ENCODE peak calls at places on chromosomes 12 and 14, in eight cellular contexts. One of them, this sample, is unnamed.

GRCh38 chr14:89699076-89699475 is 255.5 kb downstream of the EFCAB11 start:
- DNase-seq in right atrium auricular region: no peak
- DNase-seq in body of pancreas: no peak
- DNase-seq in fibroblast of lung: no peak
- DNase-seq in GM23338: no peak
- DNase-seq in thoracic aorta: no peak
- DNase-seq in A549: no peak
- DNase-seq in caudate nucleus: no peak
- DNase-seq in this sample: no peak

GRCh38 chr12:124626841-124627502 is 59.6 kb upstream of the NCOR2 start:
- DNase-seq in fibroblast of lung: peak; percentile 47
- DNase-seq in thoracic aorta: no peak
- DNase-seq in body of pancreas: peak; percentile 35
- DNase-seq in A549: no peak
- DNase-seq in GM23338: no peak
- DNase-seq in caudate nucleus: no peak
- DNase-seq in right atrium auricular region: peak; percentile 85
- DNase-seq in this sample: peak; percentile 54

GRCh38 chr12:1776139-1776975 is 44.0 kb upstream of the LRTM2 start:
- DNase-seq in body of pancreas: no peak
- DNase-seq in A549: peak; percentile 65
- DNase-seq in GM23338: no peak
- DNase-seq in fibroblast of lung: peak; percentile 84
- DNase-seq in caudate nucleus: no peak
- DNase-seq in thoracic aorta: no peak
- DNase-seq in right atrium auricular region: no peak
- DNase-seq in this sample: peak; percentile 96

GRCh38 chr14:52446355-52446754 is 106.0 kb downstream of the TXNDC16 start:
- DNase-seq in right atrium auricular region: no peak
- DNase-seq in body of pancreas: no peak
- DNase-seq in GM23338: no peak
- DNase-seq in caudate nucleus: no peak
- DNase-seq in fibroblast of lung: no peak
- DNase-seq in A549: no peak
- DNase-seq in thoracic aorta: no peak
- DNase-seq in this sample: no peak

GRCh38 chr12:41743835-41744234 is 400.8 kb downstream of the GXYLT1 start:
- DNase-seq in thoracic aorta: no peak
- DNase-seq in right atrium auricular region: no peak
- DNase-seq in A549: peak; percentile 25
- DNase-seq in fibroblast of lung: peak; percentile 40
- DNase-seq in caudate nucleus: no peak
- DNase-seq in GM23338: no peak
- DNase-seq in body of pancreas: no peak
- DNase-seq in this sample: peak; percentile 28

GRCh38 chr12:50050410-50051280 is 6.8 kb upstream of the ASIC1 start:
- DNase-seq in GM23338: peak; percentile 78
- DNase-seq in thoracic aorta: no peak
- DNase-seq in caudate nucleus: no peak
- DNase-seq in body of pancreas: peak; percentile 30
- DNase-seq in right atrium auricular region: peak; percentile 90
- DNase-seq in A549: no peak
- DNase-seq in fibroblast of lung: peak; percentile 60
- DNase-seq in this sample: peak; percentile 75

GRCh38 chr12:57227315-57228115 is 2.0 kb upstream of the SHMT2 start:
- DNase-seq in fibroblast of lung: no peak
- DNase-seq in thoracic aorta: no peak
- DNase-seq in right atrium auricular region: no peak
- DNase-seq in caudate nucleus: no peak
- DNase-seq in GM23338: peak; percentile 65
- DNase-seq in body of pancreas: no peak
- DNase-seq in A549: no peak
- DNase-seq in this sample: peak; percentile 56

GRCh38 chr14:80055912-80056801 is 155.1 kb downstream of the DIO2 start:
- DNase-seq in fibroblast of lung: peak; percentile 62
- DNase-seq in caudate nucleus: no peak
- DNase-seq in right atrium auricular region: no peak
- DNase-seq in body of pancreas: peak; percentile 38
- DNase-seq in A549: peak; percentile 25
- DNase-seq in GM23338: peak; percentile 70
- DNase-seq in thoracic aorta: no peak
- DNase-seq in this sample: peak; percentile 73

GRCh38 chr14:95356245-95356850 is 36.6 kb upstream of the CLMN start:
- DNase-seq in body of pancreas: no peak
- DNase-seq in fibroblast of lung: no peak
- DNase-seq in A549: no peak
- DNase-seq in caudate nucleus: no peak
- DNase-seq in thoracic aorta: no peak
- DNase-seq in GM23338: no peak
- DNase-seq in right atrium auricular region: peak; percentile 32
- DNase-seq in this sample: no peak

GRCh38 chr12:54372113-54372806 is 8.0 kb upstream of the GPR84 start:
- DNase-seq in A549: no peak
- DNase-seq in caudate nucleus: no peak
- DNase-seq in thoracic aorta: no peak
- DNase-seq in GM23338: no peak
- DNase-seq in right atrium auricular region: no peak
- DNase-seq in fibroblast of lung: no peak
- DNase-seq in body of pancreas: no peak
- DNase-seq in this sample: no peak

GRCh38 chr14:59407246-59407615 is 57.9 kb downstream of the GPR135 start:
- DNase-seq in caudate nucleus: no peak
- DNase-seq in right atrium auricular region: no peak
- DNase-seq in body of pancreas: no peak
- DNase-seq in GM23338: no peak
- DNase-seq in fibroblast of lung: peak; percentile 93
- DNase-seq in thoracic aorta: no peak
- DNase-seq in A549: no peak
- DNase-seq in this sample: peak; percentile 97

GRCh38 chr12:47383942-47384341 is 304.2 kb upstream of the AMIGO2 start:
- DNase-seq in fibroblast of lung: peak; percentile 78
- DNase-seq in body of pancreas: no peak
- DNase-seq in GM23338: no peak
- DNase-seq in A549: no peak
- DNase-seq in caudate nucleus: no peak
- DNase-seq in right atrium auricular region: no peak
- DNase-seq in thoracic aorta: no peak
- DNase-seq in this sample: peak; percentile 39

GRCh38 chr12:103762473-103762872 is 78.6 kb downstream of the NT5DC3 start:
- DNase-seq in caudate nucleus: no peak
- DNase-seq in GM23338: no peak
- DNase-seq in thoracic aorta: no peak
- DNase-seq in right atrium auricular region: no peak
- DNase-seq in fibroblast of lung: no peak
- DNase-seq in body of pancreas: no peak
- DNase-seq in A549: no peak
- DNase-seq in this sample: no peak

GRCh38 chr12:56224954-56225353 is 812 bp downstream of the NABP2 start:
- DNase-seq in GM23338: no peak
- DNase-seq in fibroblast of lung: no peak
- DNase-seq in right atrium auricular region: no peak
- DNase-seq in body of pancreas: no peak
- DNase-seq in caudate nucleus: no peak
- DNase-seq in A549: no peak
- DNase-seq in thoracic aorta: no peak
- DNase-seq in this sample: no peak

GRCh38 chr12:47778842-47779241 is 5.8 kb downstream of the SLC48A1 start:
- DNase-seq in GM23338: no peak
- DNase-seq in right atrium auricular region: no peak
- DNase-seq in thoracic aorta: no peak
- DNase-seq in fibroblast of lung: no peak
- DNase-seq in A549: no peak
- DNase-seq in body of pancreas: no peak
- DNase-seq in caudate nucleus: no peak
- DNase-seq in this sample: no peak

GRCh38 chr14:95190346-95190840 is 33.1 kb upstream of the DICER1 start:
- DNase-seq in GM23338: no peak
- DNase-seq in fibroblast of lung: peak; percentile 40
- DNase-seq in A549: no peak
- DNase-seq in caudate nucleus: no peak
- DNase-seq in right atrium auricular region: no peak
- DNase-seq in body of pancreas: no peak
- DNase-seq in thoracic aorta: no peak
- DNase-seq in this sample: no peak

GRCh38 chr12:27462151-27462694 is 15.7 kb downstream of the SMCO2 start:
- DNase-seq in fibroblast of lung: peak; percentile 89
- DNase-seq in A549: no peak
- DNase-seq in thoracic aorta: no peak
- DNase-seq in GM23338: no peak
- DNase-seq in right atrium auricular region: no peak
- DNase-seq in caudate nucleus: no peak
- DNase-seq in body of pancreas: no peak
- DNase-seq in this sample: peak; percentile 64

GRCh38 chr12:125968413-125968812 is 903.2 kb downstream of the AACS start:
- DNase-seq in body of pancreas: no peak
- DNase-seq in GM23338: no peak
- DNase-seq in thoracic aorta: no peak
- DNase-seq in fibroblast of lung: no peak
- DNase-seq in right atrium auricular region: no peak
- DNase-seq in caudate nucleus: no peak
- DNase-seq in A549: no peak
- DNase-seq in this sample: no peak

DNA sequence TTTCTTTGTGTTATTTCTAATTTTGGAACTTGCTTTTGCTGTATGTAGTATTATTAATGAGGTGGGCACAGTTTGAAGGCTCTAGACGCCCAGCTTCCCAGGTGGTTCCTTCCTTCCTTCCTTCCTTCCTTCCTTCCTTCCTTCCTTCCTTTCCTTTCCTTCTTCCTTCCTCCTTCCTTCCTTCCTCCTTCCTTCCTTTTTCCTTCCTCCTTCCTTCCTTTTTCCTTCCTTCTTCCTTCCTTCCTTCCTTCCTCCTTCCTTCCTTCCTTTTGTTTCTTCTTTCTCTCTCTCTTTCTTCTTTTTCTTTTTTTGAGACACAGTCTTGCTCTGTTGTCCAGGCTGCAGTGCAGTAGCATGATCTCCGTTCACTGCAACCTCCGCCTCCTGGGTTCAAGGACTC is 906.7 kb downstream of the AACS start:
- DNase-seq in right atrium auricular region: no peak
- DNase-seq in caudate nucleus: no peak
- DNase-seq in thoracic aorta: no peak
- DNase-seq in A549: no peak
- DNase-seq in GM23338: no peak
- DNase-seq in fibroblast of lung: no peak
- DNase-seq in body of pancreas: no peak
- DNase-seq in this sample: no peak
- H3K27ac ChIP-seq in right atrium auricular region: no peak overlapping the region
- H3K27ac ChIP-seq in caudate nucleus: no peak overlapping the region
- H3K27ac ChIP-seq in thoracic aorta: no peak overlapping the region
- H3K27ac ChIP-seq in A549: no peak overlapping the region
- H3K27ac ChIP-seq in GM23338: no peak overlapping the region
- H3K27ac ChIP-seq in fibroblast of lung: no peak overlapping the region
- H3K27ac ChIP-seq in body of pancreas: no peak overlapping the region
- H3K27ac ChIP-seq in this sample: no peak overlapping the region

DNA sequence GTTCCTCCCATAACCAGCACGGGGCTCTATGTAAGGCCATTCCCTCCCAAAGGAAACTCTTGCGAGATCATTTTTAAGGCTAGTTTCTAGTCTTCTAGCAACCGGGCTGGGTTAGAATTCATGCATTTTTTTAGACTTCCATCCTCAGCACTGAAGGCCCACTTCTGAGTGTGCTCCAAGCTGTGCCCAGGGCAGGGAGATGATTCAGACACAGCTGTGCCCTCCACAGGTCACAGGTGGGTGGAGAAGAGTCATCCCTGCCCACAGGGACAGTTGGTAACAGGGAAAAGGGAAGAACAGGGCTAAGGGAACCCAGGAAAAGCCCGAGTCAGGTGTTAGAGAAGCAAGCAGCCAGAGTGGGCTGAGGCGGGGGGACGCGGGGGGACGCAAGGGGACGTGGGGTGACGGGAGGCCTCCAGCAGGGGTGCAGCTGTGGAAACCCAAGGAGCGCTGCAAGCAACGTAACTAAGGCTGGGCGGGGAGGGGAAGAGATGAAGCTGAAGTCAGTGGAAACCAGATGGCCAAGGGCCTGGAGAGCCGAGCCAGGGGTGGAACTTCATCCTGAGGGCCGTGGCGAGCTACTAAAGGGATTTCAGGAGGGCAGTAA is 27.2 kb upstream of the PPP2R5C start:
- DNase-seq in A549: no peak
- DNase-seq in right atrium auricular region: no peak
- DNase-seq in caudate nucleus: no peak
- DNase-seq in body of pancreas: no peak
- DNase-seq in thoracic aorta: no peak
- DNase-seq in GM23338: no peak
- DNase-seq in fibroblast of lung: no peak
- DNase-seq in this sample: no peak
- H3K27ac ChIP-seq in A549: no peak overlapping the region
- H3K27ac ChIP-seq in right atrium auricular region: no peak overlapping the region
- H3K27ac ChIP-seq in caudate nucleus: no peak overlapping the region
- H3K27ac ChIP-seq in body of pancreas: no peak overlapping the region
- H3K27ac ChIP-seq in thoracic aorta: no peak overlapping the region
- H3K27ac ChIP-seq in GM23338: no peak overlapping the region
- H3K27ac ChIP-seq in fibroblast of lung: no peak overlapping the region
- H3K27ac ChIP-seq in this sample: no peak overlapping the region

DNA sequence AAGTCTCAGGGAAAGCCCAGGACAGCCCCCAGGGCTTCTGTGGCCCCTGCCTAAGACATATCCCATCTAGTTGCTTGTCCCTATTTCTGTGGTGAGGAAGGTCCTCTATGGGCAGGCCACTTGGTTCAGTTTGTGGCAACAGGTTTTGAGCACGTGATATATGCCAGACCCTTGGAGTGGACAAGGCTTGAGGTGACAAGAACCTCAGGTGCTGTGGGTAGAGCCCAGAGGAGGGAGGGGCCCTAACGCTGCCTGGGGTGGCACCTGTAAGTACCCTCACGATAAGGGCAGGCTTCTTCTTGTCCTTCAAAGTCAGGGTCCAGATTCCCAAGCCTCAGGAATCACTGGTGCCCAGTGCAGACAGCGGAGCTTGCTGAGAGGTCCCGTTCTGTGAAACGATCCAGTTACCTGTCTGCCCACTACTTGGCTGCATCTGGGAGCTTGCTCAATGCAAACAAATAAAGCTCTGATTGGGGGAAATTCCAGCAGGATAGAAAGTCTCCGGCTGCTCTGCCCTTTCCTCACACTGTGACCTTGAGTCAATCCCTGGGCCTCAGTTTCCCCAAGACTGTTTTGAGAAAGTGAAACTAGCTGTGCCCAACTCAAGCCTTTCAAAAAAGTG is 47.7 kb upstream of the FAM181A start:
- DNase-seq in A549: no peak
- DNase-seq in right atrium auricular region: no peak
- DNase-seq in caudate nucleus: no peak
- DNase-seq in body of pancreas: no peak
- DNase-seq in fibroblast of lung: no peak
- DNase-seq in GM23338: peak; percentile 17
- DNase-seq in thoracic aorta: no peak
- DNase-seq in this sample: no peak
- H3K27ac ChIP-seq in A549: no peak overlapping the region
- H3K27ac ChIP-seq in right atrium auricular region: no peak overlapping the region
- H3K27ac ChIP-seq in caudate nucleus: no peak overlapping the region
- H3K27ac ChIP-seq in body of pancreas: no peak overlapping the region
- H3K27ac ChIP-seq in fibroblast of lung: no peak overlapping the region
- H3K27ac ChIP-seq in GM23338: no peak overlapping the region
- H3K27ac ChIP-seq in thoracic aorta: no peak overlapping the region
- H3K27ac ChIP-seq in this sample: no peak overlapping the region

DNA sequence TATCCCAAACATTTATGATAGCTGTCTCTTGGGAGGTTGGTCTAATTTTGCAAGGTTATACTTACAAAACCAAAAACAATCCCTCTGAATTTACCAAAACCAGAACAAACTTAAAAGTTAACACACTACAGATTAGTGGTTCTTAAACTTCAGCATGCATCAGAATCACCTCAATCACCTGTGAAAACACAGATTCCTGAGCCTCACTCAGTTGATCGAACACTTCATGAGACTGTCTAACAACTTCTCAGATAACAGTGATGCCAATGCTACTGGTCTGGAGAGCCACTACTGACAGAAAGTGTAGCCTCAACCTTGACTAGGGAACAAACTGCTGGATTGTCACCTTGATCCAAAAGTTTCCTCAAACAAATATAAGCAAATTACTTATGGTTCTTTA is 44.2 kb downstream of the ATP2B1 start:
- DNase-seq in GM23338: no peak
- DNase-seq in caudate nucleus: no peak
- DNase-seq in thoracic aorta: no peak
- DNase-seq in right atrium auricular region: no peak
- DNase-seq in fibroblast of lung: no peak
- DNase-seq in body of pancreas: no peak
- DNase-seq in A549: no peak
- DNase-seq in this sample: no peak
- H3K27ac ChIP-seq in GM23338: no peak overlapping the region
- H3K27ac ChIP-seq in caudate nucleus: peak overlapping the region; percentile 63
- H3K27ac ChIP-seq in thoracic aorta: no peak overlapping the region
- H3K27ac ChIP-seq in right atrium auricular region: no peak overlapping the region
- H3K27ac ChIP-seq in fibroblast of lung: no peak overlapping the region
- H3K27ac ChIP-seq in body of pancreas: no peak overlapping the region
- H3K27ac ChIP-seq in A549: no peak overlapping the region
- H3K27ac ChIP-seq in this sample: peak overlapping the region; percentile 47

This sample was measured in GM23248.